ENCODE peak calls at places on chromosomes 2 and 18, in four cellular contexts. J is tibial nerve, K is GM12865, P is PC-9. D is an unnamed sample.

GRCh38 chr2:215758691-215759090 is 254.7 kb downstream of the MREG start:
- DNase-seq in J (no peak), P (no peak), K (no peak), D (no peak)

GRCh38 chr2:241226723-241227634 is 38.5 kb downstream of the ANO7 start:
- DNase-seq in K (no peak), P (no peak), J (no peak), D (no peak)

GRCh38 chr2:109710505-109711229 is 83.4 kb upstream of the RGPD5 start:
- DNase-seq in P (no peak), J (no peak), K (peak), D (no peak)

GRCh38 chr2:167653131-167653530 is 594.3 kb downstream of the STK39 start:
- DNase-seq in J (no peak), K (no peak), P (no peak), D (no peak)

GRCh38 chr2:162317910-162318279 is 589 bp downstream of the IFIH1 start:
- DNase-seq in P (peak), K (peak), J (no peak), D (no peak)

GRCh38 chr2:203340791-203341487 is 12.7 kb downstream of the ABI2 start:
- DNase-seq in J (no peak), P (peak), K (no peak), D (peak)

GRCh38 chr2:25078171-25079049 is 36.5 kb downstream of the EFR3B start:
- DNase-seq in P (peak), J (no peak), K (no peak), D (peak)

GRCh38 chr2:60450488-60450887 is 103.0 kb downstream of the BCL11A start:
- DNase-seq in J (no peak), K (peak), P (no peak), D (no peak)

GRCh38 chr18:48853588-48853987 is 97.2 kb downstream of the SMAD7 start:
- DNase-seq in K (no peak), P (no peak), J (no peak), D (no peak)

GRCh38 chr18:76619342-76620315 is 124.6 kb upstream of the ZNF516 start:
- DNase-seq in J (peak), K (no peak), P (no peak), D (no peak)

GRCh38 chr2:101291973-101292372 is 16.5 kb downstream of the RNF149 start:
- DNase-seq in P (no peak), J (no peak), K (no peak), D (no peak)

GRCh38 chr18:23259701-23260661 is 124.7 kb downstream of the CABLES1 start:
- DNase-seq in P (peak), K (peak), J (peak), D (no peak)

GRCh38 chr18:73787316-73787715 is 360.3 kb downstream of the FBXO15 start:
- DNase-seq in J (no peak), K (no peak), P (no peak), D (no peak)

GRCh38 chr2:236674238-236674637 is 104.6 kb downstream of the ACKR3 start:
- DNase-seq in J (no peak), K (no peak), P (no peak), D (no peak)

GRCh38 chr2:84493494-84493893 is 22.8 kb upstream of the DNAH6 start:
- DNase-seq in J (no peak), K (no peak), P (no peak), D (no peak)

GRCh38 chr2:176614049-176614448 is 344.8 kb downstream of the MTX2 start:
- DNase-seq in K (no peak), P (no peak), J (no peak), D (no peak)

GRCh38 chr2:239889641-239890055 is 135.5 kb downstream of the NDUFA10 start:
- DNase-seq in J (no peak), P (no peak), K (no peak), D (no peak)

GRCh38 chr2:128531856-128532255 is 213.2 kb upstream of the HS6ST1 start:
- DNase-seq in P (no peak), J (no peak), K (no peak), D (no peak)

GRCh38 chr2:52934920-52935640 is 832.5 kb upstream of the CHAC2 start:
- DNase-seq in P (no peak), K (no peak), J (no peak), D (no peak)

GRCh38 chr2:107358921-107359320 is 467.8 kb upstream of the RGPD4 start:
- DNase-seq in K (no peak), J (no peak), P (no peak), D (no peak)

GRCh38 chr2:64399521-64399920 is 54.4 kb upstream of the LGALSL start:
- DNase-seq in J (no peak), K (no peak), P (no peak), D (no peak)

GRCh38 chr18:377088-377487 is 109.2 kb upstream of the THOC1 start:
- DNase-seq in K (no peak), P (no peak), J (no peak), D (no peak)

GRCh38 chr2:141498561-141498960 is 632.3 kb downstream of the LRP1B start:
- DNase-seq in P (no peak), J (no peak), K (no peak), D (no peak)

GRCh38 chr2:46909771-46910419 is 5.7 kb downstream of the MCFD2 start:
- DNase-seq in P (peak), J (no peak), K (peak), D (peak)

GRCh38 chr2:182048088-182048487 is 62.4 kb downstream of the PPP1R1C start:
- DNase-seq in P (no peak), K (peak), J (no peak), D (no peak)

GRCh38 chr2:102268529-102269524 is 42.5 kb upstream of the IL1RL1 start:
- DNase-seq in P (no peak), J (no peak), K (no peak), D (no peak)

GRCh38 chr2:112483047-112483473 is 1.1 kb downstream of the TTL start:
- DNase-seq in J (no peak), K (peak), P (peak), D (no peak)

GRCh38 chr18:3479978-3480377 is 30.0 kb downstream of the TGIF1 start:
- DNase-seq in P (no peak), J (no peak), K (no peak), D (no peak)

GRCh38 chr2:132366787-132367186 is 49.8 kb upstream of the GPR39 start:
- DNase-seq in P (no peak), J (no peak), K (no peak), D (no peak)

GRCh38 chr2:237574894-237575868 is 8.8 kb downstream of the PRLH start:
- DNase-seq in K (no peak), P (peak), J (no peak), D (no peak)

GRCh38 chr2:133642831-133643230 is 74.6 kb upstream of the NCKAP5 start:
- DNase-seq in P (no peak), J (no peak), K (no peak), D (no peak)

GRCh38 chr18:63154350-63155152 is 165.0 kb downstream of the BCL2 start:
- DNase-seq in P (no peak), J (no peak), K (no peak), D (no peak)
- H3K4me3 ChIP-seq in P (no peak), J (no peak), K (peak), D (peak)

DNA sequence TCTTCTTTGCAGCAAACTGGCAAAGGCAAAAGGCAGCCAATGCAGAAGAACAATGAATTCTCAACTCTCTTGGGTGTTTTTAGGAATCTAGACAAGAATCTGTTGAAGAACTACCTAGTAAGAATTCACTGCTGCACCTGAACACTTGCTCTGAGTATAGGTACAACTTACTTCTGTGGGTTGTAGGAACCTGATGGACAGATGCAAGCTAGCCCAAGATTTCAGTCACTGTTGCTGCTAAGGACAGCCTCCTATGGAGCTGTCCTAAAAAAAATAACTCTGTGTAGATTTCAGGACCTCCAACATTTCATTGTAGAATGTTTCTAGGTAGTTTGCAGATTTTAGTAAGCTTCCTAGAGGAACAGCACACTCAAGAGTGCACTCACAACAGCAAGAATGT is 363.5 kb downstream of the CBLN2 start:
- DNase-seq in K (no peak), P (no peak), J (no peak), D (no peak)
- TF ChIP-seq CTCF in K (no peak), P (no peak), J (no peak), D (no peak)

DNA sequence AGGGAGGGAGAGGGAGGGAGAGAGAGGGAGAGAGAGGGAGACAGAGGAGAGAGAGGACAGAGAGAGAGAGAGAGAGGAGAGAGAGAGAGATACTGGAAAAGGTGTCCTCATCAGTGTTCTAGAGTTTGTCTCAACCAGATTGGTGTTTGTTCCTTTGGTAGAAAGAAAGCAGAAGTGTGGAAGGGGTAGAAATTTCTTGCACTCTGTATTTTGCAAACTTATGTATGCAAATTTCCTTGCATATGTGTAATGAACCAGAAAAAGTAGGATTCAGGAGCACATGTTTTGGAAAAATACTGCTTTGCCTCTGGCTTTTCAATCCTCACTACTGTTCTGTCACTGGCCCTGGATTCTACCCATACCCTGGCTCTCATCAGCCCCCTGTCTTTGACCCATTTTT is 1.1 kb upstream of the SP140 start:
- DNase-seq in P (no peak), K (no peak), J (no peak), D (no peak)
- H3K4me3 ChIP-seq in P (no peak), K (peak), J (no peak), D (no peak)

DNA sequence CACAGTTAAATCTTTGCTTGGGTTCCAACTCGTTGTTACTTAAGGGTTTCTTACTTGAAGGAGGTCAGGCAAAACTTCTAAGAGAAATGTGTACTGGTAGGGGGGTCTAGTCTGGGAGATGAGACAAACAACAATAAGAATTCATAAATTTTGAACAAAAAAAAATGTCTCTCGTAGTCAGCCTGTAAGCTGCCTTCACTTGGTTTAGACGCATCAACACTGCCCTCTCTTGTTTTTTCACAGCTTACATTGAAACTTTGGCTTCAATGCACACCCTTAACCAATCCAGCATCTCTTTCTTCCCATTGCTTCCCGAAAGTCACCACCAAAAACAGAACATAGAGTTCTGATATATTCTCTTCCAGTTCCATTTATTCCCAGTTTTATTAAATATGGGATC is 576.4 kb upstream of the PIK3C3 start:
- DNase-seq in K (no peak), J (no peak), P (no peak), D (no peak)
- TF ChIP-seq CTCF in K (no peak), J (no peak), P (no peak), D (peak)

GRCh38 chr2:118440699-118441098 is 352.4 kb downstream of the INSIG2 start:
- DNase-seq in J (no peak), P (no peak), K (no peak), D (no peak)

GRCh38 chr2:118442949-118443348 is 354.7 kb downstream of the INSIG2 start:
- DNase-seq in K (no peak), J (no peak), P (no peak), D (peak)

GRCh38 chr2:118431997-118432396 is 343.7 kb downstream of the INSIG2 start:
- DNase-seq in K (no peak), P (no peak), J (no peak), D (no peak)

GRCh38 chr2:118433566-118433965 is 345.3 kb downstream of the INSIG2 start:
- DNase-seq in K (no peak), J (no peak), P (no peak), D (no peak)

DNA sequence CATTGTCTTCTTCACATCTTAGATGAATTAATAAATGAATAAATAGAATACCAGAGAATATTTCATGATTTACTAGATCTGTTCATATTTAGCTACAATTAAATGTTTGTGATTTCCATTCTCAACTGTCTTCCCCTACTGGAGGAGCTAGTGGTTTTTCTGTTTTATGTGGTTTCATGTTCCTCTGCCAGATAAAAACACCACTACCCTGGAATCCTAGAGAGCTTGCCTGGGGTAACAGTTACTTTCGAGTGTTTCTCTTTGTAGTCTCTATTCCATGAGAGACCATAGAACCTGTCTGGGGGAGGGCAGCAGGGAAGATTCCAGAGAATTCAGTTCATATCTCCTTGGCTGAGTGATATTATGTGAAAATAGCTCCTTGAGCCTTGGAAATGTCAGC is 349.2 kb downstream of the INSIG2 start:
- DNase-seq in K (no peak), P (no peak), J (no peak), D (no peak)
- H3K4me3 ChIP-seq in K (no peak), P (no peak), J (no peak), D (no peak)

GRCh38 chr2:66574701-66575624 is 140.0 kb downstream of the MEIS1 start:
- DNase-seq in P (peak), J (no peak), K (no peak), D (peak)
- TF ChIP-seq CTCF in P (peak), J (peak), K (no peak), D (peak)

DNA sequence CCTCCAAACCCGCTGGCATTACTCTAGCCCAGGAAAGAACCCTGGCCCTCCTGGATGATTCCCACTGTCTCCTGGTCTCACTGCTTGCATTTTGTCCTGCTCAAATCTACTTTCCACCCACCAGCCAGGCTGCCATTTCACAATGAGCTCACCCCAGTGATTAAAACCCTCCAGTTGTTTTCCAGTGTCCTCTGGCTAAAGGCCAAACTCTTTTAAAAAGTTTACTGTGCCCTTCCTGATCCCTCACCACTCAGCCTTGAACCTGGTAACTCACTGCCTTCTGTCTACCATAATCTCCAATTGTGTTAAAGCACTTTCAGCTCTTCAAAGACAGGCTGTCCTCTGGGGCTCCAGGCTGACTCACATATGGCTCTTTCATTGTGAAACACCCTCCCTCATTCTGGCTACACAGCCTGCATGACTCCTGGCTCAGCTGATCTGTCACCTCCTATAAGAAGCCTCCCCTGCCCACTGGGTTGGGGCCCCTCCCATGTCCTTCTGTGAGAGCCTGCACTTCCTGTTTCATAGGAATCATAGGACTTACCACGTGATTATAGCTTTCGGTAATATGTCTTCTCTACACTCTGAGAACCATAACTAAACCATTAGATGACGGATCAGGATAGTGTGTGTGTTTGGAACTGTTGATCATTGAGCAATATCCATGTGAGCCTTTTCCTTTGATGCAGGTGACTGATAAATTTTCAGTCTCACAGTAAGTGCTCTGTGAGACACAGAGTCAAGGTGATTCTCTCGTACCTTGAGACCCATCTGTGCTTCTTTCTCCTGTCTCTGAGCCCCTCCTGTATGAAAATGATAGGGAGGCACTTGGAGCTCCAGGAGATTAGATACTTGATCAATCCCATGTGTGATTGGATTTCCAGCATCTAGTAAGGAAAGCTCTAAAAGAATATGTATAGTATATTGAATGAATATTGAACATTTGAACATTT is 590.8 kb upstream of the ID2 start:
- DNase-seq in J (peak), K (peak), P (no peak), D (peak)
- H3K4me3 ChIP-seq in J (no peak), K (no peak), P (no peak), D (no peak)